ENCODE peak calls at places on chromosomes 6 and 20, in nine cellular contexts. One of them, this sample, is unnamed.

GRCh38 chr6:39912446-39912845 is 21.8 kb downstream of the MOCS1 start:
- DNase-seq in spleen: no peak
- DNase-seq in breast epithelium: no peak
- DNase-seq in HCT116: no peak
- DNase-seq in GM12878: no peak
- DNase-seq in vagina: no peak
- DNase-seq in GM23338: no peak
- DNase-seq in SK-N-SH: no peak
- DNase-seq in transverse colon: no peak
- DNase-seq in this sample: no peak

GRCh38 chr6:26576407-26576843 is 20.3 kb upstream of the ABT1 start:
- DNase-seq in spleen: no peak
- DNase-seq in HCT116: no peak
- DNase-seq in transverse colon: no peak
- DNase-seq in GM12878: no peak
- DNase-seq in SK-N-SH: no peak
- DNase-seq in GM23338: no peak
- DNase-seq in breast epithelium: no peak
- DNase-seq in vagina: no peak
- DNase-seq in this sample: no peak

GRCh38 chr6:149499066-149499465 is 14.3 kb upstream of the ZC3H12D start:
- DNase-seq in SK-N-SH: no peak
- DNase-seq in GM23338: no peak
- DNase-seq in breast epithelium: no peak
- DNase-seq in GM12878: no peak
- DNase-seq in spleen: no peak
- DNase-seq in vagina: no peak
- DNase-seq in transverse colon: no peak
- DNase-seq in HCT116: no peak
- DNase-seq in this sample: no peak

GRCh38 chr6:12313992-12314589 is 23.9 kb downstream of the EDN1 start:
- DNase-seq in transverse colon: peak
- DNase-seq in GM12878: no peak
- DNase-seq in SK-N-SH: no peak
- DNase-seq in HCT116: peak
- DNase-seq in vagina: no peak
- DNase-seq in GM23338: no peak
- DNase-seq in breast epithelium: no peak
- DNase-seq in spleen: peak
- DNase-seq in this sample: peak

GRCh38 chr6:6856538-6857523 is 250.9 kb upstream of the RREB1 start:
- DNase-seq in spleen: peak
- DNase-seq in vagina: no peak
- DNase-seq in GM23338: peak
- DNase-seq in HCT116: no peak
- DNase-seq in SK-N-SH: peak
- DNase-seq in GM12878: peak
- DNase-seq in transverse colon: peak
- DNase-seq in breast epithelium: peak
- DNase-seq in this sample: peak

GRCh38 chr6:131755597-131755996 is 44.8 kb upstream of the CTAGE9 start:
- DNase-seq in HCT116: no peak
- DNase-seq in breast epithelium: no peak
- DNase-seq in vagina: no peak
- DNase-seq in spleen: no peak
- DNase-seq in GM23338: no peak
- DNase-seq in GM12878: no peak
- DNase-seq in SK-N-SH: no peak
- DNase-seq in transverse colon: no peak
- DNase-seq in this sample: no peak

GRCh38 chr20:34165246-34165645 is 53.2 kb upstream of the EIF2S2 start:
- DNase-seq in vagina: no peak
- DNase-seq in SK-N-SH: no peak
- DNase-seq in spleen: no peak
- DNase-seq in HCT116: no peak
- DNase-seq in GM23338: no peak
- DNase-seq in GM12878: no peak
- DNase-seq in transverse colon: no peak
- DNase-seq in breast epithelium: no peak
- DNase-seq in this sample: no peak

GRCh38 chr20:32354592-32355416 is 3.3 kb upstream of the ASXL1 start:
- DNase-seq in SK-N-SH: no peak
- DNase-seq in breast epithelium: no peak
- DNase-seq in GM23338: no peak
- DNase-seq in vagina: no peak
- DNase-seq in GM12878: peak
- DNase-seq in HCT116: no peak
- DNase-seq in spleen: no peak
- DNase-seq in transverse colon: no peak
- DNase-seq in this sample: no peak

GRCh38 chr6:14763139-14763538 is 482.7 kb upstream of the JARID2 start:
- DNase-seq in SK-N-SH: no peak
- DNase-seq in HCT116: no peak
- DNase-seq in vagina: no peak
- DNase-seq in breast epithelium: no peak
- DNase-seq in GM12878: no peak
- DNase-seq in GM23338: no peak
- DNase-seq in transverse colon: no peak
- DNase-seq in spleen: no peak
- DNase-seq in this sample: no peak

GRCh38 chr6:148980234-148980633 is 233.4 kb downstream of the UST start:
- DNase-seq in HCT116: no peak
- DNase-seq in transverse colon: no peak
- DNase-seq in SK-N-SH: no peak
- DNase-seq in vagina: no peak
- DNase-seq in GM23338: peak
- DNase-seq in GM12878: no peak
- DNase-seq in breast epithelium: no peak
- DNase-seq in spleen: no peak
- DNase-seq in this sample: no peak

GRCh38 chr20:43388267-43389081 is 69.2 kb upstream of the SRSF6 start:
- DNase-seq in spleen: no peak
- DNase-seq in vagina: no peak
- DNase-seq in transverse colon: no peak
- DNase-seq in GM23338: no peak
- DNase-seq in breast epithelium: no peak
- DNase-seq in SK-N-SH: no peak
- DNase-seq in HCT116: no peak
- DNase-seq in GM12878: no peak
- DNase-seq in this sample: no peak

GRCh38 chr20:51695574-51696303 is 72.5 kb downstream of the ATP9A start:
- DNase-seq in SK-N-SH: peak
- DNase-seq in breast epithelium: no peak
- DNase-seq in GM12878: no peak
- DNase-seq in spleen: no peak
- DNase-seq in vagina: no peak
- DNase-seq in transverse colon: no peak
- DNase-seq in HCT116: no peak
- DNase-seq in GM23338: no peak
- DNase-seq in this sample: peak

GRCh38 chr20:57269148-57269984 is 2.9 kb upstream of the BMP7 start:
- DNase-seq in vagina: no peak
- DNase-seq in SK-N-SH: no peak
- DNase-seq in GM23338: peak
- DNase-seq in GM12878: no peak
- DNase-seq in transverse colon: no peak
- DNase-seq in HCT116: no peak
- DNase-seq in breast epithelium: no peak
- DNase-seq in spleen: no peak
- DNase-seq in this sample: no peak

GRCh38 chr6:82924799-82925535 is 140.7 kb downstream of the UBE3D start:
- DNase-seq in GM23338: no peak
- DNase-seq in vagina: no peak
- DNase-seq in transverse colon: no peak
- DNase-seq in spleen: no peak
- DNase-seq in SK-N-SH: no peak
- DNase-seq in GM12878: no peak
- DNase-seq in HCT116: no peak
- DNase-seq in breast epithelium: no peak
- DNase-seq in this sample: no peak

GRCh38 chr6:169829786-169830185 is 78.4 kb downstream of the ERMARD start:
- DNase-seq in GM23338: no peak
- DNase-seq in breast epithelium: no peak
- DNase-seq in SK-N-SH: no peak
- DNase-seq in transverse colon: no peak
- DNase-seq in spleen: peak
- DNase-seq in vagina: peak
- DNase-seq in HCT116: no peak
- DNase-seq in GM12878: no peak
- DNase-seq in this sample: no peak

GRCh38 chr6:107333491-107333890 is 125.9 kb downstream of the PDSS2 start:
- DNase-seq in GM23338: no peak
- DNase-seq in SK-N-SH: no peak
- DNase-seq in vagina: no peak
- DNase-seq in GM12878: no peak
- DNase-seq in breast epithelium: no peak
- DNase-seq in transverse colon: no peak
- DNase-seq in HCT116: no peak
- DNase-seq in spleen: no peak
- DNase-seq in this sample: no peak

DNA sequence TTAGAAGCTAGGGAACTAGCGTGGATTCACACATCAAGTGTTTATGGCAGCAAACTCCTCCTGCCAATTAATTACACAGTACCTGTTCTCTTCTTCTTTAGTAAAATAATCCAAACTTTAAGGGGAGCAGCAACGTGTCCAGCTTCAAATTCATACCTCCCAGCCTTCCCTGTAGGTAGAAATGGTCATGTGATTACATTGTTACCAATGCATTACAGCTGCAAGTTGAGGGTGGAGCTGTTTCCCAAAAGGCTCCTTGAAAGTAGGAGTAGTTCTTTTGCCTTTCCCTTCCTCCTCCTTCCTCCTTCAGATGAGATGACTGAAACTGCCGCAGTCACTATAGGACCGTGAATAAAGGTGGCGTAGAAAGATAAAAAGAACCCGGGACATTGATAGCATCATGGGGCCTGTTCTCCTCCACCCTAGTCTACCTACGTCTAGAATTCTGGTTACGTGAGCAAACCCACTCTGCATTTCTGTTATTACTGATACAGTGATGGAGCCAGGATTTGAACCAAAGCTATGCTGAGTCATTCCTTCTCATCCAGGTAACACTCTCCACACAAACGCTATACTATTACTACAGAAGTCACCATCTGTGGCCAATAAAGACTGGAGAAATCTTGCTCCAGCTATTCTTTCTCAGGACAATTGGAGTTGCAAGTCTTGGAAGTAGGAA is 18.2 kb downstream of the LINC00237 start:
- DNase-seq in vagina: no peak
- DNase-seq in GM12878: no peak
- DNase-seq in transverse colon: no peak
- DNase-seq in SK-N-SH: no peak
- DNase-seq in spleen: no peak
- DNase-seq in HCT116: no peak
- DNase-seq in GM23338: peak
- DNase-seq in breast epithelium: no peak
- DNase-seq in this sample: no peak
- TF ChIP-seq POLR2AphosphoS5 in vagina: no peak
- TF ChIP-seq POLR2AphosphoS5 in GM12878: no peak
- TF ChIP-seq POLR2AphosphoS5 in transverse colon: no peak
- TF ChIP-seq POLR2AphosphoS5 in SK-N-SH: no peak
- TF ChIP-seq POLR2AphosphoS5 in spleen: no peak
- TF ChIP-seq POLR2AphosphoS5 in HCT116: no peak
- TF ChIP-seq POLR2AphosphoS5 in GM23338: no peak
- TF ChIP-seq POLR2AphosphoS5 in breast epithelium: no peak
- TF ChIP-seq POLR2AphosphoS5 in this sample: no peak

DNA sequence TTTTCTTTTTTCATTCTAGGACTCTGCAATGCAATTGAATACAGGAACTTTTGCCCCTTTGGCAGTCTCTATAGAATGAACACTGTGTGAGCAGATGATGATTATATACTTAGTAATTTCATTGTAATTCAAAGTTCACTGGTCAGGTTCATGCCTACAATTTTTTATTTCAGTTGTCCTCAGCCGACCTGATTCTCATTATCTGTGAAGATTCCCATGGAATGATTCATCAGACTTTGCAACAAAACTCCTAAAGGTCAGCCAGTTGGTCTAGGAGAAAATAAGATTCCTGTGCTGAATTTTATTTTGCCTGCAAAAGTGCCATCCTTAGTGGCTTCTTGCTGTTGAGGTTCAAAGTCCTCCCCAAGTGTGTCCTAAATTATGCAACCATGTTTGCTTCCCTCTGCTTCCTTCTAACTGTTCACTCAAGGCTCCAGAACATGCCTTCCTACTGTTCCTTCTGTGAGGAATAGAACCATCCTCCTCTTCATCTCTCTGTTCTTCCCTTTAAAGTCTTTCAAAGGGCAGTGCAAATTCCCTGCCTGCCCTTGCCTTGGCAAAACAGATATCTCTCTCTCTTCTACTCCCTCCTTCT is 194.2 kb upstream of the CNR1 start:
- DNase-seq in SK-N-SH: no peak
- DNase-seq in GM12878: no peak
- DNase-seq in HCT116: no peak
- DNase-seq in transverse colon: no peak
- DNase-seq in GM23338: no peak
- DNase-seq in breast epithelium: no peak
- DNase-seq in spleen: no peak
- DNase-seq in vagina: no peak
- DNase-seq in this sample: no peak
- TF ChIP-seq POLR2AphosphoS5 in SK-N-SH: no peak
- TF ChIP-seq POLR2AphosphoS5 in GM12878: no peak
- TF ChIP-seq POLR2AphosphoS5 in HCT116: no peak
- TF ChIP-seq POLR2AphosphoS5 in transverse colon: no peak
- TF ChIP-seq POLR2AphosphoS5 in GM23338: no peak
- TF ChIP-seq POLR2AphosphoS5 in breast epithelium: no peak
- TF ChIP-seq POLR2AphosphoS5 in spleen: no peak
- TF ChIP-seq POLR2AphosphoS5 in vagina: no peak
- TF ChIP-seq POLR2AphosphoS5 in this sample: no peak

GRCh38 chr6:167856999-167857660 is 30.4 kb downstream of the AFDN start:
- DNase-seq in spleen: no peak
- DNase-seq in GM23338: peak
- DNase-seq in SK-N-SH: no peak
- DNase-seq in HCT116: no peak
- DNase-seq in breast epithelium: no peak
- DNase-seq in vagina: no peak
- DNase-seq in transverse colon: no peak
- DNase-seq in GM12878: peak
- DNase-seq in this sample: no peak
- TF ChIP-seq POLR2AphosphoS5 in spleen: no peak
- TF ChIP-seq POLR2AphosphoS5 in GM23338: no peak
- TF ChIP-seq POLR2AphosphoS5 in SK-N-SH: no peak
- TF ChIP-seq POLR2AphosphoS5 in HCT116: no peak
- TF ChIP-seq POLR2AphosphoS5 in breast epithelium: no peak
- TF ChIP-seq POLR2AphosphoS5 in vagina: no peak
- TF ChIP-seq POLR2AphosphoS5 in transverse colon: peak
- TF ChIP-seq POLR2AphosphoS5 in GM12878: no peak
- TF ChIP-seq POLR2AphosphoS5 in this sample: no peak

GRCh38 chr6:28281288-28282064 is at the start of gene PGBD1:
- DNase-seq in GM12878: no peak
- DNase-seq in transverse colon: peak
- DNase-seq in SK-N-SH: peak
- DNase-seq in GM23338: peak
- DNase-seq in spleen: peak
- DNase-seq in breast epithelium: peak
- DNase-seq in vagina: no peak
- DNase-seq in HCT116: peak
- DNase-seq in this sample: peak
- TF ChIP-seq POLR2AphosphoS5 in GM12878: peak
- TF ChIP-seq POLR2AphosphoS5 in transverse colon: peak
- TF ChIP-seq POLR2AphosphoS5 in SK-N-SH: peak
- TF ChIP-seq POLR2AphosphoS5 in GM23338: peak
- TF ChIP-seq POLR2AphosphoS5 in spleen: peak
- TF ChIP-seq POLR2AphosphoS5 in breast epithelium: no peak
- TF ChIP-seq POLR2AphosphoS5 in vagina: no peak
- TF ChIP-seq POLR2AphosphoS5 in HCT116: peak
- TF ChIP-seq POLR2AphosphoS5 in this sample: peak

This sample was measured in stomach.